ENCODE peak calls at places on chromosomes 4 and X, in seven cellular contexts. C is renal cortical epithelial cell; F is GM20000; H is left lung; T is T-helper 1 cell; Q is stimulated activated CD4-positive, alpha-beta T cell treated with anti-CD3 and anti-CD28 coated beads, TNF-alpha, amount 100 ng/mL, for 24 hours; M is lung. U is an unnamed sample.
A peak's percentile ranks its signal among the peaks of the same experiment; 100 is the strongest.

GRCh38 chr4:20313237-20314030 is 61.7 kb downstream of the SLIT2 start:
- DNase-seq in C (no peak), M (no peak), T (no peak), H (no peak), Q (no peak), F (no peak), U (no peak)

GRCh38 chr4:123037809-123038208 is 115.4 kb upstream of the NUDT6 start:
- DNase-seq in H (no peak), F (no peak), C (peak; percentile 74), Q (no peak), M (no peak), T (no peak), U (no peak)

GRCh38 chrX:2931155-2931554 is 2.0 kb upstream of the ARSD start:
- DNase-seq in T (no peak), H (no peak), M (no peak), F (no peak), C (no peak), Q (no peak), U (no peak)

GRCh38 chr4:148425327-148426110 is 16.7 kb downstream of the NR3C2 start:
- DNase-seq in M (no peak), H (no peak), F (no peak), Q (no peak), C (no peak), T (no peak), U (no peak)

GRCh38 chr4:111406036-111406435 is 739.2 kb upstream of the FAM241A start:
- DNase-seq in M (no peak), T (no peak), F (no peak), Q (no peak), H (no peak), C (no peak), U (no peak)

GRCh38 chr4:26826721-26827120 is 33.9 kb upstream of the STIM2 start:
- DNase-seq in M (peak; percentile 29), F (peak; percentile 73), Q (no peak), C (peak; percentile 92), H (peak; percentile 48), T (no peak), U (peak; percentile 76)

GRCh38 chrX:107721966-107722707 is 53.5 kb downstream of the TSC22D3 start:
- DNase-seq in F (no peak), C (no peak), T (no peak), Q (no peak), M (no peak), H (no peak), U (no peak)

GRCh38 chr4:54543088-54543795 is 114.5 kb upstream of the KIT start:
- DNase-seq in C (no peak), T (no peak), Q (no peak), F (no peak), M (no peak), H (no peak), U (no peak)